ENCODE peak calls at places on chromosome 18, in eight cellular contexts. P is CD8-positive, alpha-beta memory T cell; B is cardiac muscle cell; R is CD8-positive, alpha-beta T cell; H is lower lobe of right lung; E is bronchial epithelial cell; A is neural progenitor cell; G is colonic mucosa. Z is an unnamed sample. For H3K36me3, the result is how much of the 10 kb centered on the place peaks cover.

GRCh38 chr18:75350440-75350839 is 77.1 kb downstream of the SMIM21 start:
- DNase-seq in G (peak), E (no peak), A (peak), P (no peak), H (no peak), R (no peak), B (no peak), Z (no peak)

GRCh38 chr18:28511421-28511821 is 334.5 kb upstream of the CDH2 start:
- DNase-seq in R (no peak), E (peak), G (no peak), P (no peak), B (no peak), A (no peak), H (no peak), Z (no peak)

GRCh38 chr18:59150236-59150635 is 10.6 kb downstream of the SEC11C start:
- DNase-seq in H (no peak), A (no peak), G (no peak), E (no peak), P (no peak), R (no peak), B (no peak), Z (no peak)

GRCh38 chr18:76266226-76266991 is 228.6 kb downstream of the ZNF516 start:
- DNase-seq in P (no peak), B (no peak), R (no peak), H (no peak), E (no peak), A (no peak), G (no peak), Z (no peak)

GRCh38 chr18:67733094-67733493 is 216.6 kb upstream of the DSEL start:
- DNase-seq in B (no peak), R (no peak), E (peak), P (no peak), H (no peak), G (no peak), A (no peak), Z (no peak)

GRCh38 chr18:57859314-57859713 is 56.2 kb upstream of the ATP8B1 start:
- DNase-seq in R (no peak), E (peak), P (no peak), H (no peak), G (peak), B (peak), A (peak), Z (no peak)

GRCh38 chr18:63472380-63472779 is 4.4 kb upstream of the SERPINB5 start:
- DNase-seq in H (no peak), P (no peak), E (peak), A (no peak), G (peak), R (no peak), B (no peak), Z (no peak)

GRCh38 chr18:23137093-23137640 is 1.9 kb downstream of the CABLES1 start:
- DNase-seq in B (no peak), P (no peak), R (no peak), A (peak), H (no peak), G (no peak), E (no peak), Z (no peak)

GRCh38 chr18:1541478-1541877 is 636.8 kb downstream of the ADCYAP1 start:
- DNase-seq in R (no peak), G (no peak), E (no peak), P (no peak), A (no peak), H (no peak), B (no peak), Z (no peak)

GRCh38 chr18:12593861-12594260 is 64.0 kb downstream of the SPIRE1 start:
- DNase-seq in H (no peak), B (no peak), E (no peak), G (no peak), R (no peak), A (no peak), P (no peak), Z (no peak)

GRCh38 chr18:49161627-49162026 is 210.9 kb upstream of the SMAD7 start:
- DNase-seq in B (no peak), P (no peak), E (no peak), A (no peak), R (no peak), G (no peak), H (no peak), Z (no peak)

GRCh38 chr18:70454705-70455322 is 166.0 kb downstream of the SOCS6 start:
- DNase-seq in B (peak), R (no peak), G (peak), E (peak), P (no peak), H (no peak), A (peak), Z (no peak)

GRCh38 chr18:41771971-41772370 is 183.1 kb upstream of the PIK3C3 start:
- DNase-seq in P (no peak), R (no peak), A (no peak), G (no peak), E (no peak), H (no peak), B (no peak), Z (no peak)

GRCh38 chr18:59881728-59882685 is 17.8 kb upstream of the PMAIP1 start:
- DNase-seq in A (no peak), R (peak), P (no peak), H (no peak), E (peak), B (peak), G (peak), Z (no peak)

GRCh38 chr18:526681-527080 is 26.2 kb upstream of the COLEC12 start:
- DNase-seq in R (no peak), G (no peak), P (no peak), H (no peak), A (no peak), E (no peak), B (no peak), Z (no peak)

GRCh38 chr18:5600376-5601071 is 56.7 kb upstream of the EPB41L3 start:
- DNase-seq in A (peak), G (no peak), E (peak), P (no peak), B (peak), H (no peak), R (no peak), Z (no peak)

GRCh38 chr18:75799449-75800330 is 372.2 kb upstream of the SMIM21 start:
- DNase-seq in P (no peak), B (peak), H (no peak), E (no peak), G (no peak), R (no peak), A (no peak), Z (no peak)

GRCh38 chr18:74796928-74797576 is 199.4 kb downstream of the ZNF407 start:
- DNase-seq in A (no peak), H (no peak), P (no peak), G (no peak), R (no peak), B (peak), E (peak), Z (no peak)

GRCh38 chr18:42053188-42053781 is 98.3 kb downstream of the PIK3C3 start:
- DNase-seq in E (peak), P (peak), R (peak), H (no peak), G (peak), B (peak), A (peak), Z (no peak)

GRCh38 chr18:48770243-48770642 is 180.5 kb downstream of the SMAD7 start:
- DNase-seq in G (no peak), E (no peak), B (no peak), P (no peak), A (no peak), R (no peak), H (peak), Z (no peak)

GRCh38 chr18:56803076-56803475 is 151.9 kb downstream of the WDR7 start:
- DNase-seq in E (no peak), B (no peak), A (no peak), H (no peak), G (no peak), P (no peak), R (no peak), Z (no peak)

GRCh38 chr18:41126541-41127235 is 828.3 kb upstream of the PIK3C3 start:
- DNase-seq in H (no peak), R (no peak), P (no peak), B (no peak), G (no peak), E (peak), A (no peak), Z (no peak)

GRCh38 chr18:56168049-56168781 is 470.2 kb downstream of the TXNL1 start:
- DNase-seq in R (no peak), B (no peak), H (no peak), A (peak), G (no peak), P (no peak), E (peak), Z (no peak)

GRCh38 chr18:47184419-47185050 is 8.4 kb upstream of the IER3IP1 start:
- DNase-seq in R (no peak), G (no peak), E (peak), A (peak), B (no peak), H (peak), P (no peak), Z (no peak)

GRCh38 chr18:70296289-70296688 is 7.4 kb downstream of the SOCS6 start:
- DNase-seq in B (peak), G (no peak), E (no peak), H (no peak), A (peak), R (no peak), P (no peak), Z (no peak)

GRCh38 chr18:5619381-5619780 is 75.6 kb upstream of the EPB41L3 start:
- DNase-seq in G (no peak), H (no peak), P (no peak), E (no peak), R (no peak), B (peak), A (no peak), Z (no peak)

GRCh38 chr18:29160123-29160522 is 983.2 kb upstream of the CDH2 start:
- DNase-seq in P (no peak), E (no peak), H (no peak), G (no peak), B (no peak), R (no peak), A (no peak), Z (no peak)

GRCh38 chr18:23504720-23505119 is 1.4 kb downstream of the RMC1 start:
- DNase-seq in H (no peak), E (no peak), G (no peak), R (no peak), P (no peak), A (no peak), B (no peak), Z (no peak)

GRCh38 chr18:1585881-1586488 is 681.3 kb downstream of the ADCYAP1 start:
- DNase-seq in B (peak), R (no peak), H (no peak), P (no peak), E (peak), A (peak), G (no peak), Z (no peak)

GRCh38 chr18:5962362-5962761 is 67.0 kb upstream of the TMEM200C start:
- DNase-seq in H (no peak), R (no peak), E (no peak), P (no peak), B (peak), G (no peak), A (no peak), Z (no peak)

GRCh38 chr18:36035253-36035652 is 32.1 kb downstream of the RPRD1A start:
- DNase-seq in P (no peak), B (no peak), H (no peak), G (no peak), R (no peak), A (no peak), E (no peak), Z (no peak)
- H3K36me3 ChIP-seq in P (under half), B (under half), H (under half), G (under half), R (under half), A (under half), E (under half), Z (under half)

GRCh38 chr18:35639296-35639695 is 57.8 kb downstream of the GALNT1 start:
- DNase-seq in H (no peak), E (no peak), A (no peak), P (no peak), B (no peak), R (no peak), G (no peak), Z (no peak)
- H3K36me3 ChIP-seq in H (under half), E (under half), A (under half), P (under half), B (under half), R (under half), G (under half), Z (under half)

GRCh38 chr18:21452381-21452780 is 148.1 kb downstream of the ESCO1 start:
- DNase-seq in B (no peak), G (no peak), E (no peak), A (no peak), H (no peak), P (no peak), R (no peak), Z (no peak)
- H3K36me3 ChIP-seq in B (under half), G (under half), E (under half), A (under half), H (under half), P (under half), R (under half), Z (under half)

GRCh38 chr18:9943311-9943710 is 29.5 kb downstream of the VAPA start:
- DNase-seq in B (no peak), H (no peak), P (no peak), G (no peak), E (no peak), R (no peak), A (no peak), Z (no peak)

GRCh38 chr18:9941660-9942059 is 27.8 kb downstream of the VAPA start:
- DNase-seq in P (no peak), H (no peak), B (no peak), E (no peak), A (no peak), R (no peak), G (no peak), Z (no peak)

GRCh38 chr18:9944805-9945204 is 31.0 kb downstream of the VAPA start:
- DNase-seq in H (no peak), P (no peak), B (no peak), E (no peak), A (no peak), R (no peak), G (no peak), Z (no peak)

GRCh38 chr18:9946831-9947230 is 33.0 kb downstream of the VAPA start:
- DNase-seq in G (no peak), R (no peak), E (no peak), P (no peak), B (no peak), H (no peak), A (no peak), Z (no peak)

GRCh38 chr18:9941108-9941507 is 27.3 kb downstream of the VAPA start:
- DNase-seq in H (no peak), R (no peak), A (no peak), G (no peak), E (no peak), P (no peak), B (no peak), Z (no peak)
- H3K36me3 ChIP-seq in H (half or more), R (under half), A (under half), G (under half), E (under half), P (under half), B (under half), Z (under half)

GRCh38 chr18:80129672-80130367 is 20.8 kb downstream of the ADNP2 start:
- DNase-seq in H (no peak), E (no peak), P (no peak), A (no peak), R (no peak), G (no peak), B (no peak), Z (no peak)

GRCh38 chr18:80133124-80133523 is 24.1 kb downstream of the ADNP2 start:
- DNase-seq in A (no peak), H (no peak), E (no peak), G (no peak), P (no peak), B (no peak), R (no peak), Z (no peak)

GRCh38 chr18:80135136-80135535 is 26.1 kb downstream of the ADNP2 start:
- DNase-seq in R (no peak), P (no peak), H (no peak), G (no peak), E (no peak), A (no peak), B (no peak), Z (no peak)

GRCh38 chr18:80130555-80130954 is 21.5 kb downstream of the ADNP2 start:
- DNase-seq in B (no peak), E (no peak), A (no peak), R (no peak), P (no peak), G (no peak), H (no peak), Z (no peak)

DNA sequence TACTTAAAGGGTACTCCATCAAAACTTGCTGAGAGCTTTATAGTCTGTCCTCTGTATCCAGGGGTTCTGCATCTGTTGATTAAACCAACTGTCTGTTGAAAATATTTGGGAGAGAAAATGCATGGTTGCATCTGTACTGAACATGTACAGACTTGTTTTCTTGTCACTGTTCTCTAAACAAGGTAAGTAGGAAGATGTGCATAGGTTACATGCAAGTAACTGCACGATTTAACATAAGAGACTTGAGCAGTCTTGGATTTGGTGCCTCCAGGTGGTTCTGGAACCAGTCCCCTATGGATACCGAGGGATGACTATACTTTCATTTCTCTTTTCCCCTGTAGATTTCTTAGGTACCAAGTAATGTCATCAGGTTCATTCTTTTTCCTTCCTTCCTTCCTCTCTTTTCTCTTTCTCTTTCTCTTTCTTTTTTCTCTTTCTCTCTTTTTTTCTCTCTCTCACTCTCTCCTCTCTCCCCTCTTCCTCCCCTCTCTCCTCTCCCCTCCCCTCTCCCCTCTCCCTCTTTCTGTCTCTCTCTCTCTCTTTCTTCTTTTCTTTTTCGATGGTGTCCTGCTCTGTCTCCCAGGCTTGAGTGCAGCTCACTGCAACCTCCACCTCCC is 23.2 kb downstream of the ADNP2 start:
- DNase-seq in E (peak), R (no peak), B (no peak), A (no peak), H (no peak), P (no peak), G (no peak), Z (no peak)
- H3K36me3 ChIP-seq in E (under half), R (under half), B (under half), A (under half), H (under half), P (under half), G (under half), Z (under half)

Z was measured in gastrocnemius medialis.